ENCODE peak calls at places on chromosomes 4 and X, in four cellular contexts. Q, U, J and E are unnamed samples.

GRCh38 chr4:80614319-80614718 is 278.8 kb downstream of the CFAP299 start:
- DNase-seq in U (no peak), Q (no peak), J (no peak), E (no peak)

GRCh38 chrX:13341491-13342101 is 21.7 kb upstream of the ATXN3L start:
- DNase-seq in J (no peak), Q (no peak), U (no peak), E (peak; percentile 59)

GRCh38 chr4:8162625-8163024 is 4.0 kb upstream of the ABLIM2 start:
- DNase-seq in J (no peak), Q (no peak), U (no peak), E (no peak)

GRCh38 chr4:7429601-7430078 is 5.1 kb downstream of the PSAPL1 start:
- DNase-seq in J (no peak), Q (no peak), U (no peak), E (no peak)

GRCh38 chrX:103520391-103520790 is 1.1 kb upstream of the RAB40A start:
- DNase-seq in U (no peak), Q (no peak), J (no peak), E (no peak)

GRCh38 chr4:11355224-11355623 is 73.5 kb downstream of the HS3ST1 start:
- DNase-seq in J (no peak), U (no peak), Q (no peak), E (no peak)

GRCh38 chrX:100654256-100654655 is 10.3 kb downstream of the SRPX2 start:
- DNase-seq in U (no peak), J (no peak), Q (no peak), E (peak; percentile 46)

GRCh38 chr4:164956766-164957643 is 20.5 kb downstream of the TRIM61 start:
- DNase-seq in U (peak; percentile 17), J (no peak), Q (peak; percentile 39), E (peak; percentile 12)

GRCh38 chrX:119984652-119985051 is 41.1 kb upstream of the NKAP start:
- DNase-seq in Q (no peak), U (no peak), J (no peak), E (no peak)

GRCh38 chrX:148051973-148052372 is 70.8 kb downstream of the FMR1NB start:
- DNase-seq in Q (no peak), U (no peak), J (no peak), E (no peak)

GRCh38 chr4:86522349-86522748 is 71.8 kb upstream of the PTPN13 start:
- DNase-seq in U (no peak), Q (no peak), J (no peak), E (no peak)

GRCh38 chr4:107034091-107034698 is 1.9 kb downstream of the DKK2 start:
- DNase-seq in U (no peak), J (peak; percentile 16), Q (no peak), E (peak; percentile 52)

GRCh38 chr4:112311516-112311915 is 14.3 kb downstream of the ALPK1 start:
- DNase-seq in J (no peak), Q (no peak), U (no peak), E (no peak)

GRCh38 chr4:141207971-141208370 is 12.7 kb upstream of the ZNF330 start:
- DNase-seq in U (no peak), J (no peak), Q (no peak), E (no peak)

GRCh38 chrX:113133316-113133715 is 292.7 kb upstream of the AMOT start:
- DNase-seq in U (no peak), J (no peak), Q (no peak), E (no peak)

GRCh38 chr4:108683479-108683878 is 33.1 kb downstream of the OSTC start:
- DNase-seq in U (no peak), Q (no peak), J (peak; percentile 15), E (peak; percentile 51)

GRCh38 chr4:133624744-133625143 is 475.6 kb downstream of the PCDH10 start:
- DNase-seq in Q (no peak), J (no peak), U (no peak), E (no peak)

GRCh38 chrX:15336023-15336413 is 695 bp upstream of the PIGA start:
- DNase-seq in Q (no peak), J (no peak), U (peak; percentile 10), E (peak; percentile 58)

GRCh38 chr4:38132140-38132673 is 172.0 kb downstream of the PTTG2 start:
- DNase-seq in Q (peak; percentile 100), J (no peak), U (no peak), E (peak; percentile 92)

GRCh38 chr4:38753021-38753806 is 29.6 kb downstream of the TLR10 start:
- DNase-seq in U (no peak), Q (no peak), J (peak; percentile 38), E (peak; percentile 34)

GRCh38 chr4:184548321-184548650 is 73.9 kb upstream of the IRF2 start:
- DNase-seq in J (no peak), U (no peak), Q (no peak), E (no peak)

GRCh38 chrX:29792335-29792734 is 423.0 kb upstream of the MAGEB2 start:
- DNase-seq in U (no peak), Q (no peak), J (no peak), E (no peak)

GRCh38 chr4:93791570-93792195 is 36.9 kb upstream of the ATOH1 start:
- DNase-seq in J (peak; percentile 50), U (peak; percentile 59), Q (no peak), E (peak; percentile 41)

GRCh38 chr4:89988268-89988667 is 93.6 kb downstream of the MMRN1 start:
- DNase-seq in U (no peak), Q (no peak), J (no peak), E (no peak)

GRCh38 chrX:132918523-132918922 is 39.9 kb downstream of the HS6ST2 start:
- DNase-seq in J (no peak), U (no peak), Q (no peak), E (no peak)

GRCh38 chrX:57156397-57157049 is 19.3 kb upstream of the SPIN2A start:
- DNase-seq in J (peak; percentile 50), Q (no peak), U (peak; percentile 8), E (peak; percentile 48)

GRCh38 chr4:101020956-101021355 is 326.4 kb downstream of the PPP3CA start:
- DNase-seq in U (no peak), J (no peak), Q (peak; percentile 53), E (peak; percentile 94)

GRCh38 chr4:163875327-163875726 is 380.8 kb downstream of the TMA16 start:
- DNase-seq in Q (no peak), U (no peak), J (no peak), E (no peak)

GRCh38 chrX:154750301-154751120 is at the start of gene GAB3:
- DNase-seq in J (no peak), Q (no peak), U (peak; percentile 27), E (peak; percentile 51)

GRCh38 chrX:19513383-19513782 is 1.9 kb downstream of the MAP3K15 start:
- DNase-seq in U (no peak), J (peak; percentile 53), Q (no peak), E (no peak)

GRCh38 chr4:38030023-38030422 is 69.8 kb downstream of the PTTG2 start:
- DNase-seq in J (no peak), U (no peak), Q (no peak), E (no peak)

GRCh38 chr4:30537462-30537861 is 182.7 kb upstream of the PCDH7 start:
- DNase-seq in U (no peak), Q (no peak), J (no peak), E (peak; percentile 92)

GRCh38 chrX:53435997-53436396 is 1.8 kb upstream of the HSD17B10 start:
- DNase-seq in Q (peak; percentile 9), J (peak; percentile 52), U (peak; percentile 73), E (peak; percentile 48)

GRCh38 chr4:174283507-174284180 is at the start of the genes CEP44 and FBXO8:
- DNase-seq in J (peak; percentile 70), Q (peak; percentile 68), U (peak; percentile 50), E (peak; percentile 91)

GRCh38 chr4:125115476-125115875 is 199.3 kb upstream of the FAT4 start:
- DNase-seq in J (no peak), Q (no peak), U (no peak), E (no peak)

GRCh38 chr4:99615210-99615834 is 40.7 kb downstream of the MTTP start:
- DNase-seq in U (no peak), Q (no peak), J (no peak), E (no peak)

GRCh38 chrX:136438192-136438591 is 49.6 kb upstream of the BRS3 start:
- DNase-seq in U (no peak), J (no peak), Q (no peak), E (no peak)

GRCh38 chr4:23061431-23061830 is 368.7 kb downstream of the GBA3 start:
- DNase-seq in J (peak; percentile 7), U (no peak), Q (no peak), E (no peak)
- TF ChIP-seq MYC in J (no peak), U (no peak), Q (no peak), E (no peak)

GRCh38 chr4:186501554-186501953 is 53.8 kb downstream of the MTNR1A start:
- DNase-seq in Q (no peak), U (no peak), J (no peak), E (no peak)
- H3K27me3 ChIP-seq in Q (no peaks in the 10 kb centered on the region), U (peaks cover 2% of the 10 kb centered on the region), J (peaks cover 2% of the 10 kb centered on the region), E (no peaks in the 10 kb centered on the region)

DNA sequence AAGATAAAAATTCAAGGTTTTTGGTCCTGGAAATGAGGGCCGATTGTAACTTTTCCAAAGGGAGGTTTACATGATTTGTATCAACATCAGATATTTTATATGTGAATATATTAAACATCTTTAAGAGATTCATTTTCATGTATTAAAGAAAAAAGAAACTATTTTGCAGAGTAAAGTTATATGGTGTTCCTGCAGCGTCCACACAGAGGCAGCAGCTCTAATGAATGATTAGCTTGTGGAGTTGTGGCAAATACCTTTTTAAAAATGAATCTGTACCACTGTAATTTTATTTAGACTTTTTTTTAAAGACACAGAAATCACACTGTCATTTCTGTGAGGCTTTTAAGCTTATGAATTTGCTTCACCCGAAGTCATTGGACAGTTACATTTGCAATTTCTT is 25.6 kb upstream of the FHDC1 start:
- DNase-seq in J (no peak), Q (no peak), U (no peak), E (no peak)
- TF ChIP-seq MYC in J (no peak), Q (no peak), U (no peak), E (no peak)

GRCh38 chr4:143701365-143701764 is 890 bp upstream of the FREM3 start:
- DNase-seq in Q (no peak), U (no peak), J (no peak), E (no peak)

GRCh38 chr4:143700420-143701352 is at the start of gene FREM3:
- DNase-seq in Q (no peak), U (no peak), J (no peak), E (no peak)

GRCh38 chr4:143699331-143700059 is 980 bp downstream of the FREM3 start:
- DNase-seq in Q (no peak), J (no peak), U (no peak), E (no peak)

DNA sequence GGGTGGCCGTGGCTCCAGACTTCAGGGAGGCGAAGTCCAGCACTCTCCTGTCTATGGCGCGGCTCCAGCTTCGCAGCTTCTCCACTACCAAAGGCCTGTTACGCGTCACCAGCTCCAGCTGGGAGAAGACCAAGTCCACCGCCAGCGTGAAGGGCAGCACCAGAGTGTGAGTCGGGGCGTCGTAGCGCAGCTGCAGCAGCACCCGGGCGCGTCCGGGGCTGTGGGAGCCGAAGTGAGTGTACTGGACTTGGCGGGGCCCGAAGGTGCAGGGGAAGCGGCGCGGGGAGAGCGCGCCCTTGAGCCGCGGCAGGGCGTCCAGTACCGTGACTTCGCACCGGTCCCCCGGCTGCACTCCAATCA is 435 bp downstream of the FREM3 start:
- DNase-seq in Q (no peak), U (no peak), J (no peak), E (peak; percentile 19)
- H3K27me3 ChIP-seq in Q (peaks cover 4% of the 10 kb centered on the region), U (peaks cover 13% of the 10 kb centered on the region), J (peaks cover 20% of the 10 kb centered on the region), E (peaks cover 31% of the 10 kb centered on the region)

DNA sequence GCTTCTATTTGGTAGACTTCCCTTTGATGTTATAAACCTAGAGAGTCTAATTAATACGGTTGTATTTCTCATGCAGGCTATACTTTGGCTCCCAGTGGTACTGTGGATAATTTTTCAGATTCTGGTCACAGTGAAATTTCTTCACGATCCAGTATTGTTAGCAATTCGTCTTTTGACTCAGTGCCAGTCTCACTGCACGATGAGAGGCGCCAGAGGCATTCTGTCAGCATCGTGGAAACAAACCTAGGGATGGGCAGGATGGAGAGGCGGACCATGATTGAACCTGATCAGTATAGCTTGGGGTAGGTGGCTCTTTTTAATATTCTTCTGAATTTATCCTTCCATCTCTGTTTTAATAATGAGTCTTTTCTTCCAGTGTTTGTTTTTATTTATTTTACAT is 249.7 kb downstream of the RAPGEF2 start:
- DNase-seq in Q (no peak), J (no peak), U (no peak), E (no peak)
- TF ChIP-seq MYC in Q (no peak), J (no peak), U (no peak), E (no peak)